ENCODE peak calls at places on chromosomes 3 and 15, in ten cellular contexts. B is K562; Y is neuronal stem cell; T is psoas muscle; W is PC-3; H is CD8-positive, alpha-beta memory T cell; C is ovary; D is astrocyte; V is stomach; E is PC-9. S is an unnamed sample.

GRCh38 chr15:86231864-86232801 is 152.5 kb downstream of the AGBL1 start:
- DNase-seq in B (peak; percentile 5), Y (peak; percentile 46), T (peak; percentile 15), W (peak; percentile 45), H (peak; percentile 7), C (no peak), D (peak; percentile 25), V (no peak), E (no peak), S (no peak)

GRCh38 chr3:193827039-193827669 is 234.1 kb downstream of the OPA1 start:
- DNase-seq in B (no peak), Y (no peak), T (no peak), W (no peak), H (no peak), C (no peak), D (no peak), V (no peak), E (no peak), S (no peak)

GRCh38 chr15:54094661-54095060 is 116.4 kb downstream of the UNC13C start:
- DNase-seq in B (no peak), Y (no peak), T (no peak), W (no peak), H (no peak), C (no peak), D (no peak), V (no peak), E (no peak), S (no peak)

GRCh38 chr15:25810631-25811077 is 52.5 kb downstream of the ATP10A start:
- DNase-seq in B (no peak), Y (peak; percentile 36), T (no peak), W (no peak), H (peak; percentile 13), C (no peak), D (peak; percentile 61), V (no peak), E (no peak), S (no peak)

GRCh38 chr3:123843668-123844067 is 40.5 kb downstream of the MYLK start:
- DNase-seq in B (no peak), Y (peak; percentile 95), T (no peak), W (no peak), H (no peak), C (no peak), D (peak; percentile 83), V (no peak), E (no peak), S (no peak)

GRCh38 chr15:58447244-58448010 is 15.6 kb downstream of the LIPC start:
- DNase-seq in B (no peak), Y (no peak), T (no peak), W (peak; percentile 21), H (no peak), C (no peak), D (peak; percentile 97), V (no peak), E (no peak), S (no peak)

GRCh38 chr3:42442640-42443039 is 32.2 kb upstream of the LYZL4 start:
- DNase-seq in B (peak; percentile 6), Y (no peak), T (no peak), W (peak; percentile 25), H (no peak), C (no peak), D (no peak), V (no peak), E (no peak), S (no peak)

GRCh38 chr3:55720614-55721013 is 233.5 kb upstream of the WNT5A start:
- DNase-seq in B (no peak), Y (no peak), T (no peak), W (peak; percentile 49), H (no peak), C (no peak), D (peak; percentile 35), V (no peak), E (peak; percentile 8), S (no peak)

DNA sequence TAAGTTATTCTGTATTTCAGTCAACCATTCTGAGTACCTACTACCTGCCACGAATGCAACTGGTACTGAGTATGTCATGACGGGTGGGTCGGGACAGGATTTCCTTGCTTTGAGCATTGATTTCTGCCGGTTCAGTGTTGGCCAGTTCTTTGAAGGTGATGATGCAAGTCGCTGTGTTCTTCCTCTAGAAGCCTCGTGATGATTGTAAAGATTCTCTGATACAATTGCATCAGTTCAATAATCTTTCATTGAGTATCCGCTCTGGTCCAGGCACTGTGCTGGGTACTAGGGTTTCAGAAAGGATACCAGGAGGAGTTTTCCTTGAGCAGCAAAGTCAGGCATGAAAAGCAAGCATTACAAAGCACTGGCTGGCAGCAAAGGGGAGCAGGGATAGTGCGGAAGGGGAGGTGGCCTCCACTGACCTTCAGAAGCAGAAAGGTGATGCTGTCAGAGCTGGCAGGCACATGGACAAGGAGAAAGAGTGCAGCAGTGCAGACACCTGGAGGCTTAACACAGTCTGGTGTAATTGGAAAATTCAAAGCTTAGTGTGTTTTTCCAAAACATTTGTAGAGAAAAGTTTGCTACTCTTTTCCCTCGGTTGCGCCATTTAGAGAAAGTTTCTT is 100.1 kb downstream of the RPL39L start:
- DNase-seq in B (no peak), Y (no peak), T (no peak), W (no peak), H (no peak), C (no peak), D (no peak), V (no peak), E (no peak), S (no peak)
- H3K27ac ChIP-seq in B (peak overlapping the region; percentile 22), Y (no peak overlapping the region), T (no peak overlapping the region), W (no peak overlapping the region), H (no peak overlapping the region), C (no peak overlapping the region), D (no peak overlapping the region), V (no peak overlapping the region), E (no peak overlapping the region), S (no peak overlapping the region)

GRCh38 chr15:99170476-99171065 is 65.7 kb downstream of the SYNM start:
- DNase-seq in B (no peak), Y (no peak), T (no peak), W (no peak), H (no peak), C (no peak), D (no peak), V (no peak), E (no peak), S (no peak)

GRCh38 chr15:99167640-99168039 is 62.8 kb downstream of the SYNM start:
- DNase-seq in B (no peak), Y (no peak), T (no peak), W (no peak), H (no peak), C (no peak), D (no peak), V (no peak), E (no peak), S (no peak)

GRCh38 chr15:99172171-99172570 is 67.3 kb downstream of the SYNM start:
- DNase-seq in B (no peak), Y (no peak), T (no peak), W (no peak), H (no peak), C (no peak), D (no peak), V (no peak), E (no peak), S (no peak)

GRCh38 chr15:99168601-99169580 is 64.0 kb downstream of the SYNM start:
- DNase-seq in B (no peak), Y (no peak), T (no peak), W (no peak), H (no peak), C (no peak), D (no peak), V (no peak), E (no peak), S (no peak)

DNA sequence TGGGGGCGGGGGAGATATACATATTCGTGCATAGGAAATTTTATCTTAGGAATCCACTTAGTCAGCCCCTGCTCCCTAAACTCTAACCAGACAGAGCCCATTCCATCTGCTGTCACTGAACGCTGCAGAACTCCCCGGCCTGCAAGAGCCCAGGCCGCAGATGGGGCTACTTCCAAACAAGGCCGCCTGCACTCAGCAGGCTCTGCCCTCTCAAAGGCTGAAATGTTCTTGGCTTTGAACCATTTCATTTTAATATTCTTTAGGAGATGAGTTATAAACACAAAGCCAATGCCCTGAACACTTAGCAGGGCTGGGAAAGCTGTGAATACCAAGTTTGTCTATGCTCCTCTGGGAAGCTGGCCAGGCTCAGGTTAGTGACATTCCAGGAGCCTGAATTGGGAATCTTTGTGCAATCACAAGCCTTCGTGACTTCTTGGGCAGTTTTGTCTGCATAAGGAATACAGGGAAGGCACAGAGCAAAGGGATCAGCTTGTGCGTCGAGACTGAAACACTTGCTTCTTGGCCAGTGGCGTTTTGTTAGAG is 65.0 kb downstream of the SYNM start:
- DNase-seq in B (no peak), Y (no peak), T (no peak), W (no peak), H (no peak), C (peak; percentile 41), D (peak; percentile 90), V (no peak), E (no peak), S (no peak)
- H3K27ac ChIP-seq in B (no peak overlapping the region), Y (no peak overlapping the region), T (peak overlapping the region; percentile 94), W (no peak overlapping the region), H (no peak overlapping the region), C (no peak overlapping the region), D (peak overlapping the region; percentile 79), V (peak overlapping the region; percentile 81), E (no peak overlapping the region), S (no peak overlapping the region)

GRCh38 chr3:87333393-87333892 is 57.1 kb upstream of the POU1F1 start:
- DNase-seq in B (peak; percentile 7), Y (no peak), T (no peak), W (peak; percentile 99), H (no peak), C (no peak), D (peak; percentile 88), V (no peak), E (peak; percentile 54), S (peak; percentile 92)

GRCh38 chr3:87335931-87336330 is 59.5 kb upstream of the POU1F1 start:
- DNase-seq in B (no peak), Y (no peak), T (no peak), W (peak; percentile 35), H (no peak), C (no peak), D (no peak), V (no peak), E (peak; percentile 8), S (no peak)

GRCh38 chr3:87332789-87333188 is 56.4 kb upstream of the POU1F1 start:
- DNase-seq in B (no peak), Y (no peak), T (no peak), W (no peak), H (no peak), C (no peak), D (no peak), V (no peak), E (no peak), S (no peak)

DNA sequence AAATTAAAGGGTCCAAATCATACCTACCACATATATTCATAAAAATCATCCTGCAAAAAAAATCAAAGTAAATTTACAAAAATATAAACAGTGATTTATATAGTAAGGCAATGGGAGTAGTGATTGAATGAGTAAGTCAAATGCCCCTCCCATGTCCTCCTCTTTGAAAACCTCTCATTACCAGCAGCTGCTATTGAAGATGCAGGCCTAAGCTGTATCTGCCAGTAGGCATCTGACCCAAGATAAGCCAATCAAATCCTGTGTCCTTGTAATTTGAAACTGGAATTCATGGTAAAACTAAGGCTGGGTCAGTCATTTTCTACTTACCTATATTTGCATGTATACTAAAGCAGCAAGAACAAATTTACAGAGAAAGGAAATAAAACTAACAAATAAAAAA is 60.4 kb upstream of the POU1F1 start:
- DNase-seq in B (no peak), Y (no peak), T (no peak), W (peak; percentile 33), H (no peak), C (no peak), D (no peak), V (no peak), E (no peak), S (no peak)
- H3K27ac ChIP-seq in B (no peak overlapping the region), Y (no peak overlapping the region), T (no peak overlapping the region), W (no peak overlapping the region), H (no peak overlapping the region), C (no peak overlapping the region), D (no peak overlapping the region), V (no peak overlapping the region), E (no peak overlapping the region), S (no peak overlapping the region)

DNA sequence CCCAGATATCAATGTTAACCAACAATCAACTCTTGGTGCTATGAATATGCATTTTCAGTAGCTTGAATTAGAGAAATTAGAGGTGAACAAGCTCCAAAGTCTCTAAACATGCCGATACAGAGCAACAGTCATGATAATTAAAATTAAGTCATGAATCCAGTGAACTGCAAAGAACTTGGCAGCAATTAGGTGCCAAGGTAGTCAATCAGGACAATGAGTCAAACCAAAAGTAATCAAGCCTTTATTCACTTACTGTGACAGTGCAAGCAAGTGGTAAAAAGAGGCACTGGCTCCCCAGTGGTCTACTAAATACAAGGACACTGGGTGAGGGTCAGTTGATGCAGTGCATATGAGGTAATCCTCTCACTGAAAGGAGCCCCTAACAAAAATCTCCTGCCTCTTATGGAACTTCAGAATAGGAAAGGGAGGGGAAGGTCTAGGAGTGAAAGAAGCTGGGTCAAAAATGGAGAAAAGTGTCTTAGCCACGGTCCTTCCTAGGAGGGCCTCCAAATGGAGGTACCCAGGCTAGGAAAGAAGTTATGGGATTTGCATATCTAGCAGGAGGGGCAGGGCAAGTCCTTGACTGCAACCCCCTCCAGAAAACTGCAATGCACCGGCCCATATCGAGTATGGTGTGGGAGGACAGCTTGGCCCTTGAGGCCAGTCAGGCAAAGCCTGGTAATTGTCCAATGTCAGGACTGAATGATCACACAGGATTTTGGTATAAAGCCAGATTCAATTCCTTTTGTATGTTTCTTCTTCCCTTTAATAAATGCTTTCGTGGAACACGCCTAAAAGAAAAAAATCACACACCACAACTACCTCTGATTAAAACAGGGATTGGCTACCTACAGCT is 1.5 kb downstream of the ZNF770 start:
- DNase-seq in B (peak; percentile 60), Y (no peak), T (no peak), W (peak; percentile 13), H (no peak), C (no peak), D (no peak), V (no peak), E (no peak), S (no peak)
- H3K27ac ChIP-seq in B (peak overlapping the region; percentile 95), Y (no peak overlapping the region), T (peak overlapping the region; percentile 98), W (no peak overlapping the region), H (peak overlapping the region; percentile 98), C (no peak overlapping the region), D (peak overlapping the region; percentile 98), V (peak overlapping the region; percentile 94), E (no peak overlapping the region), S (peak overlapping the region; percentile 88)